ENCODE peak calls at places on chromosomes 1 and 21, in six cellular contexts. X is tibial nerve; Q is pancreas; B is CD8-positive, alpha-beta memory T cell; O is HCT116; R is neuronal stem cell. W is an unnamed sample.
A peak's percentile ranks its signal among the peaks of the same experiment; 100 is the strongest.

GRCh38 chr1:211472724-211473123 is 19.2 kb downstream of the RD3 start:
- DNase-seq in R (no peak), Q (no peak), O (no peak), X (no peak), B (no peak), W (no peak)

GRCh38 chr1:77594366-77595112 is 87.9 kb downstream of the ZZZ3 start:
- DNase-seq in B (no peak), X (no peak), Q (no peak), O (no peak), R (no peak), W (no peak)

GRCh38 chr1:244340396-244340795 is 111.3 kb downstream of the ADSS2 start:
- DNase-seq in X (no peak), O (no peak), R (no peak), B (no peak), Q (no peak), W (peak; percentile 19)

GRCh38 chr1:159122005-159122621 is 45.5 kb upstream of the AIM2 start:
- DNase-seq in B (no peak), Q (no peak), R (no peak), O (no peak), X (no peak), W (no peak)

GRCh38 chr1:16980473-16981268 is at the start of gene MFAP2:
- DNase-seq in O (no peak), R (no peak), X (no peak), Q (peak; percentile 69), B (no peak), W (no peak)

GRCh38 chr1:118989878-118990378 is 1.8 kb upstream of the TBX15 start:
- DNase-seq in X (no peak), R (peak; percentile 52), B (no peak), Q (no peak), O (no peak), W (no peak)

GRCh38 chr1:67566803-67567202 is 118.2 kb upstream of the GADD45A start:
- DNase-seq in Q (no peak), R (no peak), B (no peak), X (no peak), O (no peak), W (no peak)

GRCh38 chr1:223202376-223202775 is 59.3 kb upstream of the TLR5 start:
- DNase-seq in X (no peak), R (no peak), O (no peak), B (no peak), Q (no peak), W (no peak)

GRCh38 chr1:51956528-51957509 is 33.7 kb downstream of the RAB3B start:
- DNase-seq in X (no peak), O (peak; percentile 15), Q (no peak), R (no peak), B (no peak), W (no peak)

GRCh38 chr1:98059616-98060015 is 138.8 kb upstream of the DPYD start:
- DNase-seq in Q (no peak), X (no peak), B (no peak), R (no peak), O (no peak), W (no peak)

GRCh38 chr1:165763442-165763841 is 5.2 kb downstream of the TMCO1 start:
- DNase-seq in O (no peak), Q (no peak), X (no peak), B (no peak), R (no peak), W (no peak)

GRCh38 chr21:44377201-44377921 is 23.9 kb downstream of the TRPM2 start:
- DNase-seq in B (no peak), R (no peak), O (no peak), X (no peak), Q (no peak), W (no peak)

GRCh38 chr1:245715291-245715701 is 560.5 kb downstream of the KIF26B start:
- DNase-seq in O (no peak), B (no peak), R (no peak), X (no peak), Q (no peak), W (no peak)

GRCh38 chr1:117500584-117500983 is 105.3 kb upstream of the TENT5C start:
- DNase-seq in Q (no peak), O (no peak), B (no peak), X (no peak), R (no peak), W (no peak)

GRCh38 chr21:45655071-45655470 is 11.5 kb downstream of the PCBP3 start:
- DNase-seq in X (no peak), B (no peak), O (no peak), R (no peak), Q (no peak), W (no peak)

GRCh38 chr1:4396571-4396970 is 257.8 kb upstream of the AJAP1 start:
- DNase-seq in O (no peak), X (no peak), B (no peak), R (no peak), Q (no peak), W (no peak)

GRCh38 chr21:36321325-36322082 is 1.5 kb downstream of the MORC3 start:
- DNase-seq in Q (no peak), R (peak; percentile 9), B (peak; percentile 32), X (no peak), O (no peak), W (peak; percentile 42)

GRCh38 chr1:236159704-236160539 is 17.6 kb downstream of the GPR137B start:
- DNase-seq in Q (no peak), R (no peak), O (no peak), X (no peak), B (no peak), W (no peak)

GRCh38 chr1:220516722-220517042 is 11.3 kb upstream of the MARK1 start:
- DNase-seq in R (no peak), X (no peak), Q (no peak), B (no peak), O (no peak), W (no peak)

GRCh38 chr1:64172458-64172983 is 30.9 kb upstream of the UBE2U start:
- DNase-seq in B (no peak), R (no peak), X (no peak), O (no peak), Q (no peak), W (no peak)

GRCh38 chr1:50704126-50704525 is 255.9 kb downstream of the FAF1 start:
- DNase-seq in B (peak; percentile 6), R (peak; percentile 27), O (peak; percentile 6), Q (no peak), X (no peak), W (peak; percentile 85)

GRCh38 chr1:99957818-99958217 is 12.0 kb upstream of the SLC35A3 start:
- DNase-seq in X (no peak), Q (no peak), O (no peak), B (no peak), R (no peak), W (no peak)

GRCh38 chr1:182340233-182341058 is 51.1 kb downstream of the GLUL start:
- DNase-seq in R (no peak), X (no peak), O (no peak), Q (no peak), B (no peak), W (no peak)

GRCh38 chr1:208111646-208112200 is 132.5 kb downstream of the PLXNA2 start:
- DNase-seq in B (no peak), Q (no peak), R (no peak), O (no peak), X (no peak), W (no peak)

GRCh38 chr21:39452207-39452964 is 616 bp downstream of the SH3BGR start:
- DNase-seq in Q (no peak), O (no peak), X (no peak), R (no peak), B (no peak), W (no peak)

GRCh38 chr1:203888807-203889251 is 27.4 kb downstream of the SNRPE start:
- DNase-seq in O (peak; percentile 36), B (no peak), X (no peak), Q (no peak), R (no peak), W (no peak)
- H3K4me3 ChIP-seq in O (peak overlapping the region; percentile 39), B (no peak overlapping the region), X (no peak overlapping the region), Q (no peak overlapping the region), R (no peak overlapping the region), W (no peak overlapping the region)

DNA sequence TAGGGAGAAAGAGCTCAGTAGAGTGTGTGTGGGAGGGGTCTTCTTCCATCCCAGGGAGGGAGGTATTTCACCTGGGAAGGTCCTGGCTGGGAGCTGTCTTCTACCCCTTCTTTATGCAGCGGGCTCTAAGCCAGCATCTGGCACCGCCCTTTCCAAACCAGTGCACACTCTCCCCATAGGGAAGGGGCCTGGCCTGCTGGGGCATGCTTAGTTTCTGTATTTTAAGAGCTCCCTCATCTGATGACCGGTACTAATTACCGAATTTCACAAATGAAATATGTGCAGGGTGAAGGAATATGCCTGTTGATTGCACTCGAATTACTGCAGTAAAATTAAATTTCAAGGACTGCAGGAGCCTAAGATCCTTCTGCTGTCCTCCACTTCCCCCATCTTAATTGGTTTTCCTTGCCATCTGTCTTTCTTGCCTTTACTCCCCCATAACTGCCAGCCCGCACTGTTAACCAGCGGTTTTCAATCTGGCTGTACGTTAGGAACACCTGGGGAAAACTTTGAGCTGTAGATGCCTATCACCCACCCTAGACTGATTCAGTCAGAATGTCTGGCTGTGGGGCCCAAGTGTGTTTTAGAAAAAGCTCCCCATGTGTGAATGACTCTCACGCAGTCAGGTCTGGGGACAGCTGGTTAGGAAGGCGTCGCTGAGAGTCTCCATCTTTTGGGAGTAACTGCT is 20.1 kb downstream of the GALNT2 start:
- DNase-seq in R (no peak), O (no peak), Q (no peak), X (no peak), B (no peak), W (no peak)
- H3K27ac ChIP-seq in R (no peak overlapping the region), O (no peak overlapping the region), Q (no peak overlapping the region), X (peak overlapping the region; percentile 84), B (no peak overlapping the region), W (no peak overlapping the region)

GRCh38 chr1:205224736-205225135 is 3.0 kb upstream of the TMCC2 start:
- DNase-seq in R (no peak), Q (no peak), O (no peak), X (no peak), B (no peak), W (no peak)

GRCh38 chr1:205225901-205226765 is 1.6 kb upstream of the TMCC2 start:
- DNase-seq in B (no peak), Q (no peak), R (no peak), O (no peak), X (no peak), W (no peak)

GRCh38 chr1:205227584-205228006 is at the start of gene TMCC2:
- DNase-seq in O (peak; percentile 74), R (peak; percentile 96), X (peak; percentile 76), Q (peak; percentile 90), B (peak; percentile 84), W (peak; percentile 96)

GRCh38 chr1:205228052-205228451 is 306 bp downstream of the TMCC2 start:
- DNase-seq in X (no peak), Q (peak; percentile 63), B (no peak), O (no peak), R (no peak), W (peak; percentile 47)

GRCh38 chr1:205226868-205227583 is 720 bp upstream of the TMCC2 start:
- DNase-seq in O (peak; percentile 10), B (no peak), R (no peak), Q (no peak), X (no peak), W (peak; percentile 78)
- H3K4me3 ChIP-seq in O (peak overlapping the region; percentile 67), B (peak overlapping the region; percentile 74), R (peak overlapping the region; percentile 69), Q (peak overlapping the region; percentile 51), X (peak overlapping the region; percentile 74), W (peak overlapping the region; percentile 74)

DNA sequence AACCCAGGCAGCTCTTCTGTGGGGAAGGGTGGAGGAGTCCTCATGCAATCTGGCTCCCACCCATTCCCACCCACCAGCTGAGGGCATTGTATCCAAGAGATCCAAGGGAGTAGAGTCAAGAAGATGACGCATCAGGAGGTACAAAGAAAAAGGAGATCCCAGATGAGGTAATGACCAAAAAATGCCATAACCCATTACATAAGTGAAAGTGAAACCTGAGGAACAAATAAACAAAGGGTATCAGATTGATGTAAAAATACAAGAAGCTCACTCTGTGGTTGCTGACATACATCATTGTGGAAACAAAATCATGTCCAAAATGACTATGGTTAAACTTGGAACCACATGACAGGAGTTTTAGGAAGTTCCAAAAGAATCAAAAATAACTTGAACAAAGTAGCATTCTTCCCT is 42.5 kb downstream of the CCN1 start:
- DNase-seq in X (no peak), R (no peak), O (no peak), Q (no peak), B (no peak), W (no peak)
- H3K27ac ChIP-seq in X (no peak overlapping the region), R (no peak overlapping the region), O (no peak overlapping the region), Q (no peak overlapping the region), B (no peak overlapping the region), W (no peak overlapping the region)